ENCODE peak calls at places on chromosomes 4 and X, in five cellular contexts. N is activated T-cell treated with anti-CD3 and anti-CD28 coated beads, Interleukin-2, amount 50 U/mL, for 4 hours; K is GM04503; O is H7; T is activated CD8-positive, alpha-beta memory T cell treated with anti-CD3 and anti-CD28 coated beads, Interleukin-2, amount 50 U/mL, for 48 hours. W is an unnamed sample.
A peak's percentile ranks its signal among the peaks of the same experiment; 100 is the strongest.

GRCh38 chrX:68851082-68851481 is 22.3 kb downstream of the EFNB1 start:
- DNase-seq in K (no peak), O (no peak), T (no peak), N (no peak), W (no peak)

GRCh38 chr4:92121099-92121498 is 182.7 kb upstream of the GRID2 start:
- DNase-seq in T (no peak), O (no peak), K (no peak), N (no peak), W (no peak)

GRCh38 chrX:123909498-123909897 is 49.6 kb downstream of the XIAP start:
- DNase-seq in O (no peak), T (no peak), N (no peak), K (no peak), W (no peak)

GRCh38 chr4:105896461-105896939 is 1.2 kb downstream of the NPNT start:
- DNase-seq in T (peak; percentile 60), O (peak; percentile 59), N (no peak), K (no peak), W (no peak)

GRCh38 chr4:60223098-60223497 is 977.0 kb upstream of the ADGRL3 start:
- DNase-seq in K (no peak), T (no peak), N (no peak), O (no peak), W (no peak)

GRCh38 chr4:7397206-7398103 is 37.3 kb downstream of the PSAPL1 start:
- DNase-seq in O (no peak), K (no peak), T (peak; percentile 32), N (no peak), W (no peak)

GRCh38 chr4:65502151-65502691 is 168.1 kb downstream of the EPHA5 start:
- DNase-seq in T (no peak), N (no peak), K (peak; percentile 66), O (no peak), W (no peak)

GRCh38 chrX:29948653-29949052 is 266.7 kb upstream of the MAGEB2 start:
- DNase-seq in O (no peak), N (no peak), K (no peak), T (no peak), W (no peak)

GRCh38 chr4:16001484-16001858 is 38.5 kb upstream of the FGFBP2 start:
- DNase-seq in N (peak; percentile 28), T (peak; percentile 60), K (no peak), O (peak; percentile 88), W (peak; percentile 2)

GRCh38 chr4:150387983-150388382 is 194.0 kb upstream of the MAB21L2 start:
- DNase-seq in N (no peak), O (no peak), T (no peak), K (no peak), W (no peak)

GRCh38 chr4:182897601-182898478 is 19.3 kb downstream of the DCTD start:
- DNase-seq in O (no peak), N (no peak), K (no peak), T (no peak), W (no peak)

GRCh38 chr4:32423267-32423666 is 1703.1 kb downstream of the PCDH7 start:
- DNase-seq in O (no peak), K (no peak), N (no peak), T (no peak), W (no peak)

GRCh38 chr4:38190717-38191178 is 230.6 kb downstream of the PTTG2 start:
- DNase-seq in T (no peak), N (no peak), K (peak; percentile 47), O (no peak), W (no peak)

GRCh38 chr4:6468376-6468775 is 4.0 kb downstream of the PPP2R2C start:
- DNase-seq in T (peak; percentile 40), O (no peak), K (no peak), N (no peak), W (no peak)

GRCh38 chr4:55318135-55318534 is 27.9 kb upstream of the SRD5A3 start:
- DNase-seq in T (no peak), O (no peak), N (no peak), K (no peak), W (no peak)

GRCh38 chrX:83588409-83588808 is 80.3 kb downstream of the POU3F4 start:
- DNase-seq in T (no peak), N (no peak), K (no peak), O (no peak), W (no peak)

GRCh38 chrX:72105436-72105835 is 26.3 kb downstream of the RTL5 start:
- DNase-seq in T (no peak), N (no peak), O (no peak), K (no peak), W (peak; percentile 46)

GRCh38 chr4:4991541-4992099 is 27.6 kb downstream of the CYTL1 start:
- DNase-seq in N (no peak), K (no peak), O (no peak), T (no peak), W (no peak)

W was measured in stimulated activated naive CD4-positive, alpha-beta T cell treated with Interleukin-2 at 50 U/mL for 16 hours.